ENCODE peak calls at places on chromosomes 4 and X, in five cellular contexts. Q is HL-60; I is heart right ventricle; A is CD8-positive, alpha-beta T cell; T is right atrium auricular region. W is an unnamed sample.

GRCh38 chrX:130245441-130245840 is 23.3 kb downstream of the ZNF280C start:
- DNase-seq in Q (no peak), I (no peak), A (no peak), T (no peak), W (no peak)

GRCh38 chr4:146401274-146401673 is 120.5 kb downstream of the SLC10A7 start:
- DNase-seq in Q (no peak), I (no peak), A (no peak), T (no peak), W (no peak)

GRCh38 chr4:71229477-71230257 is 109.2 kb upstream of the SLC4A4 start:
- DNase-seq in Q (no peak), I (no peak), A (no peak), T (no peak), W (no peak)

GRCh38 chr4:184952522-184952921 is 65.8 kb upstream of the HELT start:
- DNase-seq in Q (no peak), I (no peak), A (no peak), T (no peak), W (no peak)

GRCh38 chr4:117385531-117385930 is 300.2 kb upstream of the TRAM1L1 start:
- DNase-seq in Q (no peak), I (no peak), A (no peak), T (no peak), W (no peak)

GRCh38 chr4:11451720-11452119 is 23.0 kb upstream of the HS3ST1 start:
- DNase-seq in Q (no peak), I (no peak), A (no peak), T (no peak), W (no peak)

GRCh38 chrX:152822383-152823086 is 8.0 kb downstream of the CETN2 start:
- DNase-seq in Q (no peak), I (no peak), A (no peak), T (no peak), W (no peak)

GRCh38 chrX:24494544-24495113 is 29.5 kb downstream of the PDK3 start:
- DNase-seq in Q (no peak), I (no peak), A (no peak), T (no peak), W (no peak)

GRCh38 chr4:57401586-57401985 is 291.4 kb upstream of the IGFBP7 start:
- DNase-seq in Q (no peak), I (no peak), A (no peak), T (no peak), W (no peak)

GRCh38 chrX:17377047-17377692 is 2.2 kb downstream of the NHS start:
- DNase-seq in Q (no peak), I (peak), A (no peak), T (no peak), W (no peak)

GRCh38 chrX:136209016-136209738 is 42.0 kb downstream of the MAP7D3 start:
- DNase-seq in Q (no peak), I (peak), A (peak), T (no peak), W (no peak)

GRCh38 chrX:39336709-39337294 is 535.5 kb downstream of the MID1IP1 start:
- DNase-seq in Q (no peak), I (no peak), A (peak), T (no peak), W (peak)

GRCh38 chr4:23921993-23922392 is 32.1 kb upstream of the PPARGC1A start:
- DNase-seq in Q (no peak), I (no peak), A (no peak), T (no peak), W (no peak)

GRCh38 chrX:130772313-130773140 is 130.5 kb downstream of the ENOX2 start:
- DNase-seq in Q (no peak), I (no peak), A (no peak), T (no peak), W (no peak)

GRCh38 chr4:125546272-125546671 is 231.5 kb downstream of the FAT4 start:
- DNase-seq in Q (no peak), I (no peak), A (no peak), T (no peak), W (no peak)

GRCh38 chr4:75025432-75025831 is 92.5 kb downstream of the PARM1 start:
- DNase-seq in Q (no peak), I (no peak), A (no peak), T (no peak), W (no peak)

GRCh38 chrX:139924069-139924695 is 8.7 kb downstream of the ATP11C start:
- DNase-seq in Q (no peak), I (no peak), A (no peak), T (no peak), W (no peak)

GRCh38 chr4:118905546-118905945 is 16.9 kb downstream of the SYNPO2 start:
- DNase-seq in Q (no peak), I (no peak), A (no peak), T (no peak), W (no peak)

GRCh38 chrX:14913241-14913640 is 40.0 kb downstream of the MOSPD2 start:
- DNase-seq in Q (no peak), I (no peak), A (no peak), T (no peak), W (no peak)

GRCh38 chr4:89266128-89266527 is 41.5 kb downstream of the GPRIN3 start:
- DNase-seq in Q (peak), I (peak), A (no peak), T (no peak), W (no peak)

GRCh38 chr4:107931775-107932321 is 499 bp downstream of the CYP2U1 start:
- DNase-seq in Q (no peak), I (no peak), A (no peak), T (no peak), W (no peak)

GRCh38 chr4:7939377-7940108 is at the start of gene AFAP1:
- DNase-seq in Q (no peak), I (peak), A (peak), T (peak), W (no peak)

GRCh38 chr4:165191814-165192499 is 15.4 kb upstream of the KLHL2 start:
- DNase-seq in Q (no peak), I (no peak), A (no peak), T (no peak), W (no peak)

GRCh38 chr4:19580090-19580489 is 671.6 kb upstream of the SLIT2 start:
- DNase-seq in Q (no peak), I (no peak), A (no peak), T (no peak), W (no peak)

GRCh38 chrX:97399400-97399799 is 515.7 kb downstream of the RPA4 start:
- DNase-seq in Q (no peak), I (no peak), A (no peak), T (no peak), W (peak)

GRCh38 chr4:13170131-13170530 is 314.0 kb downstream of the RAB28 start:
- DNase-seq in Q (no peak), I (no peak), A (no peak), T (no peak), W (no peak)

GRCh38 chrX:132491191-132491590 is 2.4 kb upstream of the MBNL3 start:
- DNase-seq in Q (peak), I (no peak), A (peak), T (no peak), W (no peak)

GRCh38 chr4:147017081-147017480 is 71.4 kb upstream of the TTC29 start:
- DNase-seq in Q (no peak), I (no peak), A (no peak), T (no peak), W (no peak)

GRCh38 chrX:145817666-145818521 is at the start of gene SLITRK2:
- DNase-seq in Q (no peak), I (no peak), A (no peak), T (no peak), W (no peak)

GRCh38 chr4:85778809-85779124 is 303.8 kb downstream of the ARHGAP24 start:
- DNase-seq in Q (no peak), I (no peak), A (no peak), T (no peak), W (no peak)

GRCh38 chr4:85776579-85776978 is 301.6 kb downstream of the ARHGAP24 start:
- DNase-seq in Q (no peak), I (no peak), A (no peak), T (no peak), W (no peak)

GRCh38 chr4:85776091-85776490 is 301.1 kb downstream of the ARHGAP24 start:
- DNase-seq in Q (no peak), I (no peak), A (no peak), T (no peak), W (no peak)

GRCh38 chr4:85779165-85779564 is 304.2 kb downstream of the ARHGAP24 start:
- DNase-seq in Q (no peak), I (no peak), A (no peak), T (no peak), W (no peak)

GRCh38 chr4:85777908-85778808 is 303.2 kb downstream of the ARHGAP24 start:
- DNase-seq in Q (no peak), I (no peak), A (no peak), T (no peak), W (peak)
- H3K4me3 ChIP-seq in Q (no peak), I (peak), A (no peak), T (peak), W (no peak)

GRCh38 chr4:6891436-6892170 is 18.0 kb upstream of the TBC1D14 start:
- DNase-seq in Q (no peak), I (no peak), A (no peak), T (no peak), W (no peak)

GRCh38 chr4:6892909-6893202 is 16.8 kb upstream of the TBC1D14 start:
- DNase-seq in Q (no peak), I (no peak), A (no peak), T (no peak), W (no peak)

GRCh38 chr4:6893449-6894085 is 16.1 kb upstream of the TBC1D14 start:
- DNase-seq in Q (no peak), I (no peak), A (no peak), T (no peak), W (no peak)

GRCh38 chr4:6894086-6894478 is 15.5 kb upstream of the TBC1D14 start:
- DNase-seq in Q (no peak), I (no peak), A (no peak), T (no peak), W (no peak)

GRCh38 chr4:6892190-6892908 is 17.3 kb upstream of the TBC1D14 start:
- DNase-seq in Q (peak), I (no peak), A (no peak), T (peak), W (no peak)
- TF ChIP-seq CTCF in Q (no peak), I (peak), A (no peak), T (no peak), W (no peak)

GRCh38 chr4:154781983-154782293 is 866 bp downstream of the RBM46 start:
- DNase-seq in Q (no peak), I (no peak), A (no peak), T (no peak), W (no peak)
- H3K4me3 ChIP-seq in Q (no peak), I (no peak), A (no peak), T (no peak), W (no peak)

GRCh38 chrX:47093860-47094259 is 15.6 kb downstream of the RGN start:
- DNase-seq in Q (no peak), I (no peak), A (no peak), T (no peak), W (no peak)
- TF ChIP-seq CTCF in Q (no peak), I (no peak), A (no peak), T (no peak), W (no peak)

DNA sequence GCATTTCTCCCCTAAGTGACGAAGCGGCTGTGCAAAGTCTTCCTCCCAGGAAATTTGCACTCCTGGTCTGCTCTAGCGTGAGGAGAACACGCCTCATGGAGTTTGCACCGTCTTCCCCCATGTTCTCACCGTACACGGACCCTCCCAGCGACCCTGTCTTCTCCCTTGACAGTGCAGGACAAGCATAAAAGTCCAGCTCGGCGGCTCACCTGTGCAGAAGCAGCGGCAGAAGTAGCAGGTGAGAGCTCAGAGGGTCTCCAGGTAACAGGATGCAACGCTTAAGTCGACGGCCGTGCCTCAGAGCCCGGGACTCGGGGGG is 314 bp downstream of the P2RY8 start:
- DNase-seq in Q (no peak), I (no peak), A (no peak), T (no peak), W (no peak)
- H3K4me3 ChIP-seq in Q (peak), I (peak), A (peak), T (peak), W (peak)

DNA sequence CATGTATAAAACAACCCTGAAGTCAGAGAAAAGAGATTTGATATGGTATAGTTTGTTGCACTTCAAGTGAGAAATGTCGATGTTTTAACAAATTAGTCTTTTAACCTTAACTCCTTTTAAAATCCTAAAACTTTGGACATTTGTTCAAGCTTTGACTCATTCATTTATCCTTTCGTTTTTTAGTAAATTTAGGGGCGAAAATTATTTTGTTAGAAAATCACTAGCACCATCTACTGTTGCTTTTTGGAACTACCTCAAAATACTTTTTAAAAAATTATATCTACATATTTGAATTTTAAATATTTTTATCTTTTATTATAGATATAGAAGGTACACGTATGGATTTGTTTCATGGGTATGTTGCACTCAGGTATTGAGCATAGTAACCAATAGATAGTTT is 165.1 kb upstream of the POF1B start:
- DNase-seq in Q (no peak), I (no peak), A (no peak), T (no peak), W (no peak)
- TF ChIP-seq CTCF in Q (no peak), I (peak), A (peak), T (no peak), W (peak)

GRCh38 chr4:123466080-123466785 is 69.6 kb downstream of the SPRY1 start:
- DNase-seq in Q (no peak), I (no peak), A (no peak), T (no peak), W (no peak)
- H3K4me3 ChIP-seq in Q (no peak), I (no peak), A (no peak), T (no peak), W (no peak)

W was measured in GM12864.